ENCODE peak calls at places on chromosomes 4 and X, in four cellular contexts. A, U, L and V are unnamed samples.

GRCh38 chr4:118816538-118817177 is 19.3 kb downstream of the SEC24D start:
- DNase-seq in A (no peak), U (no peak), L (no peak), V (no peak)

GRCh38 chr4:163249042-163249441 is 82.4 kb upstream of the NAF1 start:
- DNase-seq in A (no peak), U (no peak), L (no peak), V (no peak)

GRCh38 chr4:186144596-186145569 is 40.4 kb downstream of the FAM149A start:
- DNase-seq in A (peak), U (no peak), L (no peak), V (peak)

GRCh38 chr4:2937146-2937857 is 25.9 kb downstream of the NOP14 start:
- DNase-seq in A (no peak), U (peak), L (no peak), V (no peak)

GRCh38 chr4:83358410-83358809 is 23.8 kb upstream of the HPSE start:
- DNase-seq in A (no peak), U (peak), L (no peak), V (no peak)

GRCh38 chrX:9940397-9940796 is 26.8 kb upstream of the CLDN34 start:
- DNase-seq in A (no peak), U (no peak), L (no peak), V (no peak)

GRCh38 chr4:140653718-140654515 is 85.2 kb upstream of the UCP1 start:
- DNase-seq in A (peak), U (no peak), L (no peak), V (no peak)

GRCh38 chrX:46547857-46548256 is 2.6 kb upstream of the ZNF674 start:
- DNase-seq in A (no peak), U (peak), L (no peak), V (no peak)

DNA sequence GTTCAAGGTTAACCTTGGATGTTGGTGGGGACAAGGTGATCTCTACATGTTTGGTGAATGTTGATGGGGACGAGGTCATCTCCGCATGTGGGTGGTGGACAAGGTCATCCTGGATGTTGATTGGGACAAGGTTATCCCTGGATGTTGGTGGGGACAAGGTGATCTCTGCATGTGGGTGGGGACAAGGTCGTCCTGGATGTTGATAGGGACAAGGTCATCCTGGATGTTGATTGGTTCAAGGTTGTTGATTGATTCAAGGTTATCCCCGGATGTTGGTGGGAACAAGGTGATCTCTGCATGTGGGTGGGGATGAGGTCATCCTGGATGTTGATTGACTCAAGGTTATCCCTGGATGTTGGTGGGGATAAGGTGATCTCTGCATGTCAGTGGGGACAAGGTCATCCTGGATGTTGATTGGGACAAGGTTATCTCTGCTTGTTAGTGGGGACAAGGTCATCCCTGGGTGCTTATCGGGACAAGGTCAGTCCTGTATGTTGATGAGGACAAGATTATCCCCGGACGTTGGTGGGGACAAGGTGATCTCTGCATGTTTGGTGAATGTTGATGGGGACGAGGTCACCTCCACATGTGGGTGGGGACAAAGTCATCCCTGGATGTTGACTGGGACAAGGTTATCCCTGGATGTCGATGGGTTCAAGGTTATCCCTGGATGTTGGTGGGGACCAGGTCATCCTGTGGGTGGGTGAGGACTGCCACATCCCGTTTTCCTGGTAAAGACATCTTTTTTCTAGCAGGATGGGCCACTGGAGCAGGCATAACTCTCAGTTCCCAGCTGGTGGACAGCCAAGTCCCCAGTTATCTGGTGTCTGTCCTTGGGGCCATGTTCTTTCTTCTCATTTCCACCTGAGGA is 28.5 kb upstream of the PLCXD1 start:
- DNase-seq in A (no peak), U (no peak), L (no peak), V (no peak)
- TF ChIP-seq FOXJ3 in A (no peak), U (no peak), L (no peak), V (no peak)

GRCh38 chr4:47619691-47620090 is 134.6 kb downstream of the ATP10D start:
- DNase-seq in A (no peak), U (no peak), L (no peak), V (no peak)

DNA sequence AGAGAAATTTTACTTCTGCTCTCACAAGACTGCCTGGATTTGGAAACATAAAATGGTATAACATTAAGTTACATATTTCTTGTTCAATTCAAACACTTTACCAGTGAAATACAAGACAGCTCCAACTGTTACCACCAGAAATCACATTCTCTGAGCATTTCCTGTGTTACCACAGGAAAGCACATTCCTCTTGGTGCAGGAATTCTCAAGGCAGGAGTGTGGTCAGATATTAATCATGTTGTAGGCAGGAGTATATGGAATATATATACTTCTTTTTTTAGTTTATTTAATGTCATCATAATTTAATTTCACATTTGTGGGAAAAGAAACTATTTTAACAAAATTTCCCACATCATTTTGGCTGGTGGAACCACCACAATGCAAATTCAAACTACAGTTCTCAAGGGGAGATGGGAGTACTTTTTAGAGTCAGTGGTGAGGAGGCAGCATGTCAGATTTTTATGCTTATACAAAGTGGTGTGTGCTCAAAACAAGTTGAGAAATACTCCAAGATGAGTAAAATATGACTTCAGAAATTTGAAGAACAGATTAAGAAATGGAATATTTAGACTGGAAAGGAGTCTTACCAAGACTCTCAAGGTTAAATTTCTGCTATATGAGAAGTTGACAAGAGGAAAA is 139.0 kb downstream of the ATP10D start:
- DNase-seq in A (no peak), U (no peak), L (no peak), V (no peak)
- TF ChIP-seq FOXJ3 in A (no peak), U (no peak), L (no peak), V (no peak)

GRCh38 chrX:40205471-40205870 is 107.7 kb upstream of the BCOR start:
- DNase-seq in A (no peak), U (no peak), L (no peak), V (peak)

GRCh38 chrX:40197071-40197470 is 99.3 kb upstream of the BCOR start:
- DNase-seq in A (no peak), U (no peak), L (peak), V (no peak)

GRCh38 chrX:40199704-40200103 is 101.9 kb upstream of the BCOR start:
- DNase-seq in A (no peak), U (no peak), L (no peak), V (no peak)

GRCh38 chrX:40202456-40202855 is 104.7 kb upstream of the BCOR start:
- DNase-seq in A (no peak), U (no peak), L (no peak), V (no peak)

GRCh38 chrX:40201486-40201885 is 103.7 kb upstream of the BCOR start:
- DNase-seq in A (no peak), U (no peak), L (no peak), V (no peak)
- TF ChIP-seq FOXJ3 in A (no peak), U (no peak), L (no peak), V (no peak)

DNA sequence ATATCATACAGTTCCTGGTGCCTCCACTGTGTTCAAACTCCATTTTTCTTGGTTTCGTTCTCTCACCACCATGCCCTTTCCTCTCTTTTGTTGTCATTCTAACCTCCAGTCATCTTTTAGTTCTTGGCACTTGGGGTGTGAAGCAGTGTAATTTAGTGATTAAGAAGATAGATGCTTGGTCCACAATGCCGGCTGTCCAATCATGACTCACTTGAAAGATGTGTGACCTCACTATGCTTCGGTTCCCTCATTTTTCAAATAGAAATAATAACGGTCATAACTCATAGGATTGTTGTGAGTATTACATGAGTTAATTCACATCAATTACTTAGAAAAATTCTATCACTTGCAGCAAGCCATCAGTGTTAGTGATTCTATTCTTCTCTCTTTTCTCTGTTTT is 327.8 kb downstream of the ADGRL3 start:
- DNase-seq in A (no peak), U (no peak), L (no peak), V (no peak)
- TF ChIP-seq FOXJ3 in A (no peak), U (no peak), L (no peak), V (no peak)

GRCh38 chr4:7654550-7655266 is 220.0 kb upstream of the PSAPL1 start:
- DNase-seq in A (no peak), U (no peak), L (no peak), V (no peak)

GRCh38 chr4:7656244-7656800 is 221.6 kb upstream of the PSAPL1 start:
- DNase-seq in A (no peak), U (no peak), L (no peak), V (no peak)

GRCh38 chr4:7653510-7654414 is 219.0 kb upstream of the PSAPL1 start:
- DNase-seq in A (no peak), U (no peak), L (no peak), V (no peak)

GRCh38 chr4:7655267-7655548 is 220.5 kb upstream of the PSAPL1 start:
- DNase-seq in A (no peak), U (no peak), L (no peak), V (no peak)

GRCh38 chr4:7655549-7656243 is 221.0 kb upstream of the PSAPL1 start:
- DNase-seq in A (peak), U (no peak), L (peak), V (no peak)
- TF ChIP-seq FOXJ3 in A (peak), U (no peak), L (no peak), V (no peak)

GRCh38 chr4:121256346-121256745 is 92.2 kb upstream of the TNIP3 start:
- DNase-seq in A (no peak), U (no peak), L (no peak), V (no peak)
- TF ChIP-seq FOXJ3 in A (no peak), U (no peak), L (no peak), V (no peak)

GRCh38 chrX:104347860-104348259 is 93.1 kb upstream of the ESX1 start:
- DNase-seq in A (no peak), U (no peak), L (no peak), V (no peak)

GRCh38 chrX:104351173-104351769 is 96.5 kb upstream of the ESX1 start:
- DNase-seq in A (no peak), U (no peak), L (no peak), V (no peak)
- TF ChIP-seq FOXJ3 in A (no peak), U (no peak), L (no peak), V (no peak)

GRCh38 chr4:94889961-94890360 is 132.2 kb downstream of the BMPR1B start:
- DNase-seq in A (no peak), U (no peak), L (no peak), V (no peak)
- TF ChIP-seq FOXJ3 in A (no peak), U (no peak), L (no peak), V (no peak)

DNA sequence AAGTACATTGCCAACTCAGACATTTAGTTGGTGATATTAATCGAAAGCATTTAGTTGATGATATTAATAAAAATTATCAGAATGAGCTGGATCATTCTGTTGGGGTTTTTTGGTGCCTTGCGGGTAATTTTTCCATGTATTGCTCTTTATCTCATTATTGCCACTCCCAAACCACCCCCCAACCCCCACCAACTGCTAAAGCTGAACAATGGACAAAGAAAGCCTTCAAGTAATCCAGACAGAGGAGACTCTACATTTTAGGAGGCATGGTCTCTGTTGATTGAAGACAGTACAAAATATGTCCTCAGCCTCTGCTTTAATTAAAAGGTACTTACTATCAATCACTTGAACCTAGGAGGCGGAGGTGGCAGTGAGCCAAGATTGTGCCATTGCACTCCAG is 22.5 kb downstream of the PDK3 start:
- DNase-seq in A (no peak), U (no peak), L (no peak), V (no peak)
- TF ChIP-seq FOXJ3 in A (no peak), U (no peak), L (no peak), V (no peak)